ENCODE peak calls at places on chromosomes 4 and X, in seven cellular contexts. One of them, this sample, is unnamed.

GRCh38 chrX:56920338-56920997 is 74.9 kb downstream of the SPIN3 start:
- DNase-seq in psoas muscle: no peak
- DNase-seq in right atrium auricular region: no peak
- DNase-seq in adrenal gland: no peak
- DNase-seq in ovary: no peak
- DNase-seq in CD4-positive, CD25-positive, alpha-beta regulatory T cell: no peak
- DNase-seq in aorta: no peak
- DNase-seq in this sample: no peak

GRCh38 chrX:121256653-121257052 is 209.2 kb downstream of the GLUD2 start:
- DNase-seq in psoas muscle: no peak
- DNase-seq in right atrium auricular region: no peak
- DNase-seq in adrenal gland: peak; percentile 45
- DNase-seq in ovary: no peak
- DNase-seq in CD4-positive, CD25-positive, alpha-beta regulatory T cell: no peak
- DNase-seq in aorta: no peak
- DNase-seq in this sample: peak; percentile 21

GRCh38 chr4:73451978-73452747 is 16.1 kb downstream of the AFP start:
- DNase-seq in psoas muscle: no peak
- DNase-seq in right atrium auricular region: no peak
- DNase-seq in adrenal gland: no peak
- DNase-seq in ovary: no peak
- DNase-seq in CD4-positive, CD25-positive, alpha-beta regulatory T cell: no peak
- DNase-seq in aorta: no peak
- DNase-seq in this sample: no peak

GRCh38 chr4:98260047-98260578 is 1.1 kb upstream of the RAP1GDS1 start:
- DNase-seq in psoas muscle: peak; percentile 51
- DNase-seq in right atrium auricular region: no peak
- DNase-seq in adrenal gland: peak; percentile 51
- DNase-seq in ovary: peak; percentile 73
- DNase-seq in CD4-positive, CD25-positive, alpha-beta regulatory T cell: no peak
- DNase-seq in aorta: peak; percentile 81
- DNase-seq in this sample: peak; percentile 68

GRCh38 chrX:98501441-98501840 is 1617.7 kb downstream of the RPA4 start:
- DNase-seq in psoas muscle: no peak
- DNase-seq in right atrium auricular region: no peak
- DNase-seq in adrenal gland: no peak
- DNase-seq in ovary: no peak
- DNase-seq in CD4-positive, CD25-positive, alpha-beta regulatory T cell: no peak
- DNase-seq in aorta: no peak
- DNase-seq in this sample: no peak

GRCh38 chr4:4995103-4995761 is 24.0 kb downstream of the CYTL1 start:
- DNase-seq in psoas muscle: peak; percentile 72
- DNase-seq in right atrium auricular region: peak; percentile 88
- DNase-seq in adrenal gland: peak; percentile 54
- DNase-seq in ovary: peak; percentile 78
- DNase-seq in CD4-positive, CD25-positive, alpha-beta regulatory T cell: peak; percentile 34
- DNase-seq in aorta: peak; percentile 90
- DNase-seq in this sample: peak; percentile 81

GRCh38 chr4:41156574-41156973 is 57.8 kb downstream of the APBB2 start:
- DNase-seq in psoas muscle: no peak
- DNase-seq in right atrium auricular region: no peak
- DNase-seq in adrenal gland: no peak
- DNase-seq in ovary: no peak
- DNase-seq in CD4-positive, CD25-positive, alpha-beta regulatory T cell: no peak
- DNase-seq in aorta: no peak
- DNase-seq in this sample: no peak

GRCh38 chr4:53788011-53788410 is 196.7 kb upstream of the LNX1 start:
- DNase-seq in psoas muscle: no peak
- DNase-seq in right atrium auricular region: no peak
- DNase-seq in adrenal gland: no peak
- DNase-seq in ovary: no peak
- DNase-seq in CD4-positive, CD25-positive, alpha-beta regulatory T cell: no peak
- DNase-seq in aorta: no peak
- DNase-seq in this sample: no peak

GRCh38 chrX:42119076-42119475 is 195.7 kb upstream of the CASK start:
- DNase-seq in psoas muscle: no peak
- DNase-seq in right atrium auricular region: no peak
- DNase-seq in adrenal gland: no peak
- DNase-seq in ovary: no peak
- DNase-seq in CD4-positive, CD25-positive, alpha-beta regulatory T cell: no peak
- DNase-seq in aorta: no peak
- DNase-seq in this sample: no peak

GRCh38 chrX:44314259-44314734 is 29.2 kb downstream of the EFHC2 start:
- DNase-seq in psoas muscle: no peak
- DNase-seq in right atrium auricular region: no peak
- DNase-seq in adrenal gland: no peak
- DNase-seq in ovary: no peak
- DNase-seq in CD4-positive, CD25-positive, alpha-beta regulatory T cell: no peak
- DNase-seq in aorta: no peak
- DNase-seq in this sample: no peak

GRCh38 chr4:138707746-138708145 is 307.8 kb upstream of the NOCT start:
- DNase-seq in psoas muscle: no peak
- DNase-seq in right atrium auricular region: no peak
- DNase-seq in adrenal gland: no peak
- DNase-seq in ovary: no peak
- DNase-seq in CD4-positive, CD25-positive, alpha-beta regulatory T cell: no peak
- DNase-seq in aorta: no peak
- DNase-seq in this sample: no peak

GRCh38 chr4:149031399-149031798 is 589.2 kb upstream of the NR3C2 start:
- DNase-seq in psoas muscle: no peak
- DNase-seq in right atrium auricular region: no peak
- DNase-seq in adrenal gland: no peak
- DNase-seq in ovary: no peak
- DNase-seq in CD4-positive, CD25-positive, alpha-beta regulatory T cell: peak; percentile 3
- DNase-seq in aorta: no peak
- DNase-seq in this sample: peak; percentile 27

GRCh38 chr4:15149842-15150592 is 147.7 kb downstream of the CPEB2 start:
- DNase-seq in psoas muscle: peak; percentile 73
- DNase-seq in right atrium auricular region: peak; percentile 85
- DNase-seq in adrenal gland: peak; percentile 89
- DNase-seq in ovary: peak; percentile 75
- DNase-seq in CD4-positive, CD25-positive, alpha-beta regulatory T cell: peak; percentile 4
- DNase-seq in aorta: peak; percentile 88
- DNase-seq in this sample: peak; percentile 91

GRCh38 chr4:139889194-139889762 is 223.7 kb downstream of the MGST2 start:
- DNase-seq in psoas muscle: no peak
- DNase-seq in right atrium auricular region: no peak
- DNase-seq in adrenal gland: no peak
- DNase-seq in ovary: no peak
- DNase-seq in CD4-positive, CD25-positive, alpha-beta regulatory T cell: no peak
- DNase-seq in aorta: no peak
- DNase-seq in this sample: no peak

GRCh38 chrX:147602297-147602696 is 309.4 kb upstream of the FMR1 start:
- DNase-seq in psoas muscle: no peak
- DNase-seq in right atrium auricular region: no peak
- DNase-seq in adrenal gland: no peak
- DNase-seq in ovary: no peak
- DNase-seq in CD4-positive, CD25-positive, alpha-beta regulatory T cell: no peak
- DNase-seq in aorta: no peak
- DNase-seq in this sample: peak; percentile 19

GRCh38 chr4:95061220-95061619 is 303.5 kb downstream of the BMPR1B start:
- DNase-seq in psoas muscle: no peak
- DNase-seq in right atrium auricular region: no peak
- DNase-seq in adrenal gland: no peak
- DNase-seq in ovary: no peak
- DNase-seq in CD4-positive, CD25-positive, alpha-beta regulatory T cell: no peak
- DNase-seq in aorta: no peak
- DNase-seq in this sample: no peak

GRCh38 chr4:48899950-48900349 is 6.6 kb downstream of the OCIAD2 start:
- DNase-seq in psoas muscle: no peak
- DNase-seq in right atrium auricular region: no peak
- DNase-seq in adrenal gland: no peak
- DNase-seq in ovary: no peak
- DNase-seq in CD4-positive, CD25-positive, alpha-beta regulatory T cell: no peak
- DNase-seq in aorta: no peak
- DNase-seq in this sample: peak; percentile 61

GRCh38 chr4:38309471-38309870 is 349.3 kb downstream of the PTTG2 start:
- DNase-seq in psoas muscle: no peak
- DNase-seq in right atrium auricular region: no peak
- DNase-seq in adrenal gland: no peak
- DNase-seq in ovary: no peak
- DNase-seq in CD4-positive, CD25-positive, alpha-beta regulatory T cell: no peak
- DNase-seq in aorta: no peak
- DNase-seq in this sample: no peak
- H3K27ac ChIP-seq in psoas muscle: no peak overlapping the region
- H3K27ac ChIP-seq in right atrium auricular region: no peak overlapping the region
- H3K27ac ChIP-seq in adrenal gland: no peak overlapping the region
- H3K27ac ChIP-seq in ovary: no peak overlapping the region
- H3K27ac ChIP-seq in CD4-positive, CD25-positive, alpha-beta regulatory T cell: peak overlapping the region; percentile 73
- H3K27ac ChIP-seq in aorta: no peak overlapping the region
- H3K27ac ChIP-seq in this sample: no peak overlapping the region

GRCh38 chrX:7202206-7202605 is 54.3 kb upstream of the PUDP start:
- DNase-seq in psoas muscle: no peak
- DNase-seq in right atrium auricular region: no peak
- DNase-seq in adrenal gland: no peak
- DNase-seq in ovary: no peak
- DNase-seq in CD4-positive, CD25-positive, alpha-beta regulatory T cell: no peak
- DNase-seq in aorta: no peak
- DNase-seq in this sample: no peak

GRCh38 chrX:7201481-7201880 is 53.5 kb upstream of the PUDP start:
- DNase-seq in psoas muscle: no peak
- DNase-seq in right atrium auricular region: no peak
- DNase-seq in adrenal gland: no peak
- DNase-seq in ovary: no peak
- DNase-seq in CD4-positive, CD25-positive, alpha-beta regulatory T cell: no peak
- DNase-seq in aorta: no peak
- DNase-seq in this sample: no peak

GRCh38 chrX:7205037-7205577 is 57.2 kb upstream of the PUDP start:
- DNase-seq in psoas muscle: no peak
- DNase-seq in right atrium auricular region: no peak
- DNase-seq in adrenal gland: no peak
- DNase-seq in ovary: no peak
- DNase-seq in CD4-positive, CD25-positive, alpha-beta regulatory T cell: no peak
- DNase-seq in aorta: no peak
- DNase-seq in this sample: no peak

DNA sequence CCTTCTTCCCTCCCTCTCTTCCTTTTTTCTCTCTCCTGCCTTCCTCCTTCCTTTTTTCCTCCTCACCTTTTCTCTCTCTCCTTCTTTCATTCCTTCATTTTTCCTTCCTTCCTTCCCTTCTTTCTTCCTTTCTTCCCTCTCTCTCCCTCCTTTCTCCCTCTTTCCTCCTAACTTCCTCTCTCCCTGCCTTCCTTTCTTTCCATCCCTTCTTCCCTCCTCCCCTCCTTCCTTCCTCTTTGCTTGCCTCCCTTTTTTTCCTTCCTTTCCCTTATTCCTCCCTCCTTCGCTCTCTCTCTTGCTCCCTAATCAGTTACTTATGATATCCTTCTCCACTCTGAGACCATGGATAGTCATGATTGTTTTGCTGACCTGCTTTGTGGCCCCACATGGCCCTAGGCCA is 56.7 kb upstream of the PUDP start:
- DNase-seq in psoas muscle: no peak
- DNase-seq in right atrium auricular region: no peak
- DNase-seq in adrenal gland: no peak
- DNase-seq in ovary: no peak
- DNase-seq in CD4-positive, CD25-positive, alpha-beta regulatory T cell: no peak
- DNase-seq in aorta: no peak
- DNase-seq in this sample: no peak
- H3K9me3 ChIP-seq in psoas muscle: no peaks in the 10 kb centered on the region
- H3K9me3 ChIP-seq in right atrium auricular region: no peaks in the 10 kb centered on the region
- H3K9me3 ChIP-seq in adrenal gland: no peaks in the 10 kb centered on the region
- H3K9me3 ChIP-seq in ovary: no peaks in the 10 kb centered on the region
- H3K9me3 ChIP-seq in CD4-positive, CD25-positive, alpha-beta regulatory T cell: no peaks in the 10 kb centered on the region
- H3K9me3 ChIP-seq in aorta: no peaks in the 10 kb centered on the region
- H3K9me3 ChIP-seq in this sample: no peaks in the 10 kb centered on the region

DNA sequence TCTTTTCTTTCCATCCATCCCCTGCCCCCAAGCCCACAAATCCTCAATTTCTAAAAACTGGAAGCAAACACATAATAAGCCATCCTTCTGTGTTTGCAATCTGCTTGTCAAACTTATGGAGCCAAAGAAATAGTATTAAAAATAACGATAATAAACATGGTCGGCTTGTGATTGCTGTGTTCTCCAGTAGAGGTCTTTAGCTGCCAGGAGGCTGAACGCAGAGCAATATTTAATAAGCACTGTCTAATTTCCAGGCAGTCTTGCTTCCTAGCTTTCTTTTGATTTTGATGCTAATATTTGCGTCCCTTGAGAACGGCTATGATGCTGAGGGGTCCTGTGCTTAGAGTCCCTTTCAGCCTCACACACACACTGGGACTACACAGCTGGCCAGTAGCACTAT is 3.2 kb upstream of the HELT start:
- DNase-seq in psoas muscle: no peak
- DNase-seq in right atrium auricular region: no peak
- DNase-seq in adrenal gland: no peak
- DNase-seq in ovary: no peak
- DNase-seq in CD4-positive, CD25-positive, alpha-beta regulatory T cell: no peak
- DNase-seq in aorta: no peak
- DNase-seq in this sample: no peak
- H3K27me3 ChIP-seq in psoas muscle: peaks cover 86% of the 10 kb centered on the region
- H3K27me3 ChIP-seq in right atrium auricular region: peaks cover 10% of the 10 kb centered on the region
- H3K27me3 ChIP-seq in adrenal gland: peaks cover 57% of the 10 kb centered on the region
- H3K27me3 ChIP-seq in ovary: no peaks in the 10 kb centered on the region
- H3K27me3 ChIP-seq in CD4-positive, CD25-positive, alpha-beta regulatory T cell: peaks cover 13% of the 10 kb centered on the region
- H3K27me3 ChIP-seq in aorta: no peaks in the 10 kb centered on the region
- H3K27me3 ChIP-seq in this sample: no peaks in the 10 kb centered on the region

DNA sequence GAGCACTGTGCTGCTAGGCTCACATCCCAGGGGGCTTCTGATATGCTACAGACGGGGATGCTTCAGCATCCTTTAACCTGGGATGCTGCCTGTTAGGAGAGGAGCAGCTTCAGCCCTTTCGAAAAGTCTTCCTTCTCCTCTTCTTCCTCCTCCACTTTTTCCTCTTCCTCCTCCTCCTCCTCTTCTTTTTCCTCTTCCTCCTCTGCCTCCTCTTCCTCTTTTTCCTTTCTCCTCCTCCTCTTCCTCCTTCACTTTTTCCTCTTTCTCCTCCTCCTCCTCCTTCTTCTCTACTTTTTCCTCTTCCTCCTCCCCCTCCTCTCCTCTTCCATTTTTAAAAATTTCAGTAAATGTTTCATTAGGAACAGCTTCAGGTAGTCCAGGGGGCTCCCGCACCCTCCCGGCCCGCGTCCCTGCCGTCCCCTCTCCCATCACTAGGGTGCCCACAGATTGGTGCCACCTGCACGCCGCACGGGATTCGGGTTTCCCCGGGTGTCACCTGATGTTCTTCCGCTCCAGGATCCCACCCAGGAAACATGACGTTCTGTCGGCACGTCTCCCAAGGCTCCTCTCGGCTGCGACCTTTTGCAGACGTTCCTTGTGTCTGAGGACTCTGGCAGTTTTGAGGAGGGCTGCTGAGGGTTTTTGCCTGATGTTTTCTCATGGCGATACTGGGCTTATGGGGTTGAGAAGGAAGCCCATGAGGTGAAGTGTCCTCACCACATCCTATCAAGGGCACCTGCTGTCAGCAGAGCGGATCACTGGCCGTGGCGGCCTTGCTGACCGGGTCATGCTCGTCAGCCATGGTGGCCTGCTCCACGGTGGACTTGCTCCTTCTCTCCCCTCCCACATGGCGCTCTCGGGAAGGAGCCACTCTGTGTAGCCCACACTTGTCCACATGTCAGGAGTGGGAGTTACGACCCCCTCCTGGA is 83.4 kb upstream of the AFAP1 start:
- DNase-seq in psoas muscle: no peak
- DNase-seq in right atrium auricular region: no peak
- DNase-seq in adrenal gland: no peak
- DNase-seq in ovary: no peak
- DNase-seq in CD4-positive, CD25-positive, alpha-beta regulatory T cell: no peak
- DNase-seq in aorta: no peak
- DNase-seq in this sample: no peak
- H3K27ac ChIP-seq in psoas muscle: peak overlapping the region; percentile 9
- H3K27ac ChIP-seq in right atrium auricular region: no peak overlapping the region
- H3K27ac ChIP-seq in adrenal gland: no peak overlapping the region
- H3K27ac ChIP-seq in ovary: no peak overlapping the region
- H3K27ac ChIP-seq in CD4-positive, CD25-positive, alpha-beta regulatory T cell: no peak overlapping the region
- H3K27ac ChIP-seq in aorta: no peak overlapping the region
- H3K27ac ChIP-seq in this sample: no peak overlapping the region

This sample was measured in testis.